ENCODE peak calls at places on chromosomes 5 and 9, in seven cellular contexts. D, L, G, Q, E, J and W are unnamed samples. For H3K36me3, the result is how much of the 10 kb centered on the place peaks cover.

GRCh38 chr9:122053546-122053945 is 39.6 kb downstream of the TTLL11 start:
- DNase-seq in E (no peak), G (no peak), Q (no peak), J (no peak), L (no peak), D (no peak), W (no peak)

GRCh38 chr5:156846914-156847313 is 3.2 kb upstream of the PPP1R2B start:
- DNase-seq in L (no peak), D (no peak), J (no peak), E (no peak), G (no peak), Q (no peak), W (no peak)

GRCh38 chr5:131323378-131323777 is 59.5 kb downstream of the CDC42SE2 start:
- DNase-seq in D (no peak), G (no peak), J (no peak), L (no peak), Q (no peak), E (no peak), W (no peak)

GRCh38 chr5:71651554-71651953 is 64.4 kb downstream of the MCCC2 start:
- DNase-seq in E (no peak), Q (no peak), G (no peak), D (no peak), J (no peak), L (no peak), W (no peak)

GRCh38 chr9:88775037-88775471 is 216.2 kb upstream of the S1PR3 start:
- DNase-seq in D (peak), G (no peak), Q (no peak), J (no peak), E (peak), L (no peak), W (no peak)

GRCh38 chr5:84131372-84131771 is 253.3 kb downstream of the EDIL3 start:
- DNase-seq in G (no peak), J (no peak), E (no peak), D (no peak), Q (no peak), L (no peak), W (no peak)

GRCh38 chr5:165039748-165040147 is 1534.3 kb downstream of the MAT2B start:
- DNase-seq in J (no peak), G (peak), Q (no peak), E (no peak), L (no peak), D (no peak), W (no peak)

GRCh38 chr5:43514816-43515677 is at the start of gene C5orf34:
- DNase-seq in E (peak), J (peak), Q (peak), D (peak), G (peak), L (peak), W (peak)

GRCh38 chr5:108749130-108749861 is 1.6 kb downstream of the FER start:
- DNase-seq in G (no peak), L (no peak), E (no peak), Q (no peak), D (no peak), J (no peak), W (no peak)

GRCh38 chr9:21252727-21253547 is 13.1 kb upstream of the IFNA14 start:
- DNase-seq in E (peak), J (peak), Q (no peak), D (no peak), L (peak), G (peak), W (no peak)

GRCh38 chr9:86604741-86605140 is 250.5 kb upstream of the TUT7 start:
- DNase-seq in L (no peak), G (no peak), J (no peak), Q (no peak), D (no peak), E (no peak), W (no peak)

DNA sequence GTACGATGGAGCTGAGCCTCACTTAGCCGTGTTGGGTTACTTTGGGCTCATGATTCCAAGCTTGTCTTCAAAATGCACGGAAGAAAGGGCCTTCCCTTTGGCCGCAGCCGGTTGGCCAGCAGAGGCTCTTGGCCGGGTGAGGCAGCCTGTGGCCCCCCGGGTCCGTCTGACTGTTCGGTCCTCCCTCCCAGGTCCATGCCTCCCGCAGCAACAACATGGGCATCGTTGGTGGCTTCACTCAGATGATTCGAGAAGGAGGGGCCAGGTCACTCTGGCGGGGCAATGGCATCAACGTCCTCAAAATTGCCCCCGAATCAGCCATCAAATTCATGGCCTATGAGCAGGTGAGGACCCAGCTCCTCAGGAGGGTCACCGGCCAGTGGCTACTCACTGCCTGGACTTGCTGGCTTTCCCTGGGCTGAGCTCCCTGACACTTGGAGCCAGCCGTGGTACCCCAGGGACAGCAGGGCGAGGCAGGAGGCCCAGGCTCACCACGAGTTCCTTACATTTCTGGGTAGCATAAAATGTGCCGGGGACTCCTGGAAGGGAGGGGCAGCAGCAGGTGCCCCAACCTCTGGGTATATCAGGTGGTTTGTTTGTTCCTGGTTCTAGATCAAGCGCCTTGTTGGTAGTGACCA is 21.9 kb downstream of the PTGES2 start:
- DNase-seq in Q (no peak), L (peak), D (no peak), J (no peak), E (no peak), G (no peak), W (no peak)
- H3K36me3 ChIP-seq in Q (under half), L (half or more), D (half or more), J (half or more), E (half or more), G (under half), W (under half)

GRCh38 chr5:8826491-8826890 is 719.4 kb downstream of the SEMA5A start:
- DNase-seq in Q (no peak), E (no peak), L (no peak), J (no peak), G (no peak), D (no peak), W (no peak)

GRCh38 chr5:8827701-8828100 is 718.2 kb downstream of the SEMA5A start:
- DNase-seq in E (no peak), L (no peak), J (no peak), G (no peak), Q (no peak), D (no peak), W (no peak)

GRCh38 chr5:8829322-8830029 is 716.4 kb downstream of the SEMA5A start:
- DNase-seq in L (no peak), E (no peak), G (no peak), J (no peak), D (no peak), Q (no peak), W (no peak)

GRCh38 chr5:8828596-8829321 is 717.1 kb downstream of the SEMA5A start:
- DNase-seq in J (no peak), L (no peak), E (no peak), D (no peak), G (no peak), Q (no peak), W (no peak)

DNA sequence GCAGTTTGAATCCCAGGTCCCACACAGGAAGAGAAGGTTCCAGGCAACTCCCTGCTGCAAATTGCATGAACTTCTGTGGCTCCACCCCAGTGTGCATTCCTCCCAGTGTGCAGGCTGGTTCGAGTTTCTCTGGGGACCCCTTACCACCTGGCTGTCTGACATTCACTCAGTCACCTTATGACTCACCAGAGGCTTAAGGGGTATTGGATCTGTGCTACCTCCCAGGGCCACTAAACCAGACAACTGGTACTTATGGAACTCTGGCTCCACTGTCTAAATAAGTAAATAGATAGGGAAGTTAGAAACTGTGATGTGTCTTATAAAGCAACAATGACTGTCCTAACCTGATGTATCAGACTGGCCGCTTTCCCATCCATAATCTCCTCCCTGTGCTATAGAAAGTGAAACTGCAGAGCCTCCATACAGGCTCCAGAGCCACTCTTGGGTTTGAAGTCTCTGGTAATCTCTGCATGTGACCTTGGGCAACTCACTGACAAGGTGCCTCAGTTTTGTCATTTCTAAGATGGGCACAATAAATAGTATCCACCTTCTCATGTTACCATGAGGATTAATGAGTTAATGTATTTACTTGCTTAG is 720.6 kb downstream of the SEMA5A start:
- DNase-seq in L (no peak), D (no peak), J (no peak), Q (no peak), G (no peak), E (no peak), W (no peak)
- H3K27ac ChIP-seq in L (no peak), D (no peak), J (no peak), Q (no peak), G (no peak), E (no peak), W (no peak)

DNA sequence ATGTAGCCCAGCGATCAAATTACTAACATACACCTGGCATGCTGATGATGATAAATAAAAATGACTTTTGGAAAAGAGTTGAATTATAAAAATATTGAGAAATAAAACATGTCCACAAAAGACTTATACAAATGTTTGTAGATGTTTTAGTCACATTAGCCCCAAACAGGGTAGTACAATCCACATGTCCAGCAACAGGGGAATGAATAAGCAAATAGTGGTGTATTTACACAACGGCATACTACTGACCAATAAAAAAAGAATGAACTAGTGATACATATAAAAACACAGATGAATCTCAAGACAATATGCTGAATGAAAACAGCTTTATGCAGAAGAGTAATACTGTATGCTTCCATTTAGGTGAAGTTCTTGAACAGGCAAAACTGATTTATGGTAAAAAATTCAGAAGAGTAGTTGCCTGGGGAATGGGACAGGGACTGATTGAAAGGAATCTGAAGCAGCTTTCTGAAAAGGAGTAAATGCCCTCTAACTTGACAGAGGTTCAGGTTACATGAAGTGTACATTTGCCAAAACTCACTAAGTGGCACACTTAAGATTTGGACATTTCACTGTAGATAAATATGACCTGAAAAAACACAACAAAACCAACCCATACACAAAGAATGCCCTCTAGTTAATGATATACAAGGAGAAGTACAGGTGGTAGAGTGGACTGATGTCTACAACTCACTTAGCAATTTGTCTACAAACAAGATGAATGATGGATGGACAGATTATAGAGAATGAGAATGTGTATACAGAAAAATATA is 35.4 kb downstream of the ACTL7A start:
- DNase-seq in G (no peak), D (no peak), L (no peak), E (no peak), J (no peak), Q (no peak), W (no peak)
- H3K36me3 ChIP-seq in G (under half), D (half or more), L (half or more), E (half or more), J (half or more), Q (under half), W (under half)

DNA sequence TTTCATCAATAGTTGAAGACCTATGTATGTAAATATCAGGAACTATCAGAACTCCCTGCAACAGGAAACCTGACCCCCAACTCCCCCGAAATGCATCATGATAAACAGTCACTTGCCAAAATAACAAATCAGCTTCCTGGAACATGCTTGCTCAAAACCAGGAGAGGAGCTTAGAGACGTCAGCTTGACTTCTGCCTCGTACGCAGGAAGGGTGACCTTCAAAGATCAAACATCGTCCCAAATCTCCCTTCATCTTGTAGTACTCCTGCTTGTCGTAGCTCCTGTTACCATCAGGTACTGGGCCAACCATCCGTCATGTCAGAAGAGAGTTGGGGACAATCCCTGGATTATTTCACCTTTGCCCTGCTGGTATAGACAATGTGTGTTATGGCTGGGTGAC is 396.1 kb downstream of the GADD45G start:
- DNase-seq in G (no peak), J (no peak), Q (no peak), E (no peak), L (no peak), D (no peak), W (no peak)
- H3K27ac ChIP-seq in G (no peak), J (peak), Q (no peak), E (no peak), L (peak), D (peak), W (peak)

GRCh38 chr5:76836181-76836580 is 13.6 kb upstream of the S100Z start:
- DNase-seq in J (no peak), E (no peak), Q (no peak), L (no peak), D (no peak), G (no peak), W (no peak)
- H3K36me3 ChIP-seq in J (under half), E (under half), Q (under half), L (under half), D (under half), G (under half), W (under half)

DNA sequence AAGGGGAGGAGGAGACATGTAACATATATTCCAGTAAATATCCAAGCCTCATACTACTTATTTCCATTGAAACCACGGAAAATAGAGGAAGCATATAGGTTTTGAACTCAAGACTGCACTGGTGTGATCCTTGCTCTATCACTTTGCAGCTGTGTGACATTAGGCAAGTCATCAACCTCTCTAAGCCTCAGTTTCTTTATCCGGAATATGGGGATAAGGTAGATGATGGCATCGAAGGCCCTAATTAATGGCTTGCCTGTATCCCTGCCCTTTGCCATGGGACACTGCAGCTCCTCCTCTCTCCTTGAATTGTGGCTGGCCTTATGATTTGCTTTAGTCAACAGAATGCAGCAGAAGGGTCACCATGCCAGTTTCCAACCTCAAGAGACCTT is 6.9 kb downstream of the SHB start:
- DNase-seq in L (no peak), J (no peak), Q (no peak), D (no peak), G (no peak), E (no peak), W (no peak)
- H3K27ac ChIP-seq in L (no peak), J (peak), Q (no peak), D (no peak), G (no peak), E (no peak), W (no peak)

GRCh38 chr5:2562036-2562435 is 189.4 kb downstream of the IRX2 start:
- DNase-seq in D (no peak), E (no peak), Q (no peak), J (no peak), G (no peak), L (no peak), W (no peak)
- H3K36me3 ChIP-seq in D (under half), E (under half), Q (under half), J (under half), G (under half), L (under half), W (under half)